ENCODE peak calls at places on chromosomes 2 and 18, in eight cellular contexts. X is OCI-LY7, C is GM23338, O is gastrocnemius medialis, A is K562, E is ovary, H is vagina, D is A549. Z is an unnamed sample. For H3K4me1, the result is how much of the 10 kb centered on the place peaks cover.

GRCh38 chr2:66017763-66018162 is 417.2 kb upstream of the MEIS1 start:
- DNase-seq in X (no peak), C (no peak), O (no peak), A (no peak), E (no peak), H (no peak), D (no peak), Z (no peak)

GRCh38 chr2:226333388-226333787 is 466.2 kb downstream of the IRS1 start:
- DNase-seq in X (no peak), C (no peak), O (no peak), A (no peak), E (no peak), H (no peak), D (no peak), Z (no peak)

GRCh38 chr2:73243884-73244570 is 9.9 kb downstream of the CCT7 start:
- DNase-seq in X (no peak), C (no peak), O (no peak), A (peak), E (no peak), H (no peak), D (no peak), Z (no peak)

GRCh38 chr2:5360081-5360480 is 332.1 kb upstream of the SOX11 start:
- DNase-seq in X (no peak), C (no peak), O (no peak), A (no peak), E (no peak), H (no peak), D (no peak), Z (no peak)

GRCh38 chr2:178194600-178195389 is 483 bp downstream of the OSBPL6 start:
- DNase-seq in X (no peak), C (peak), O (peak), A (peak), E (peak), H (no peak), D (no peak), Z (peak)

GRCh38 chr2:235577404-235578330 is 83.8 kb downstream of the AGAP1 start:
- DNase-seq in X (no peak), C (no peak), O (peak), A (no peak), E (peak), H (no peak), D (no peak), Z (no peak)

GRCh38 chr2:74503506-74504475 is 3.7 kb downstream of the PCGF1 start:
- DNase-seq in X (no peak), C (peak), O (no peak), A (peak), E (peak), H (no peak), D (no peak), Z (no peak)

GRCh38 chr2:194087569-194087968 is 1569.5 kb upstream of the SLC39A10 start:
- DNase-seq in X (no peak), C (no peak), O (no peak), A (no peak), E (no peak), H (no peak), D (no peak), Z (no peak)

GRCh38 chr2:159797468-159798375 is at the start of gene CD302:
- DNase-seq in X (no peak), C (peak), O (peak), A (peak), E (peak), H (no peak), D (peak), Z (peak)

GRCh38 chr2:17961789-17962188 is 83.3 kb downstream of the KCNS3 start:
- DNase-seq in X (no peak), C (no peak), O (no peak), A (no peak), E (no peak), H (no peak), D (no peak), Z (no peak)

GRCh38 chr18:11518788-11519685 is 90.4 kb upstream of the SLC35G4 start:
- DNase-seq in X (peak), C (peak), O (no peak), A (peak), E (no peak), H (no peak), D (peak), Z (peak)

GRCh38 chr2:237473474-237474453 is 13.3 kb upstream of the MLPH start:
- DNase-seq in X (no peak), C (no peak), O (no peak), A (no peak), E (no peak), H (no peak), D (no peak), Z (no peak)

GRCh38 chr2:60891175-60891574 is 9.8 kb downstream of the REL start:
- DNase-seq in X (no peak), C (no peak), O (no peak), A (peak), E (no peak), H (no peak), D (no peak), Z (no peak)

GRCh38 chr2:127173073-127173472 is 47.0 kb downstream of the CYP27C1 start:
- DNase-seq in X (no peak), C (no peak), O (peak), A (no peak), E (no peak), H (no peak), D (no peak), Z (no peak)

GRCh38 chr18:23399067-23399466 is 54.0 kb upstream of the RIOK3 start:
- DNase-seq in X (no peak), C (no peak), O (no peak), A (no peak), E (no peak), H (no peak), D (no peak), Z (no peak)

GRCh38 chr2:238970553-238971081 is 122.7 kb downstream of the TWIST2 start:
- DNase-seq in X (peak), C (peak), O (no peak), A (peak), E (peak), H (no peak), D (peak), Z (peak)

GRCh38 chr2:233935426-233935825 is 18.3 kb downstream of the TRPM8 start:
- DNase-seq in X (no peak), C (no peak), O (no peak), A (no peak), E (no peak), H (no peak), D (no peak), Z (no peak)

GRCh38 chr2:233940376-233941276 is 23.5 kb downstream of the TRPM8 start:
- DNase-seq in X (no peak), C (no peak), O (no peak), A (no peak), E (no peak), H (no peak), D (no peak), Z (no peak)

GRCh38 chr2:233936089-233936488 is 18.9 kb downstream of the TRPM8 start:
- DNase-seq in X (no peak), C (no peak), O (no peak), A (no peak), E (no peak), H (no peak), D (no peak), Z (no peak)

GRCh38 chr2:233942731-233943130 is 25.6 kb downstream of the TRPM8 start:
- DNase-seq in X (no peak), C (no peak), O (no peak), A (no peak), E (no peak), H (no peak), D (no peak), Z (no peak)

GRCh38 chr2:233938676-233939370 is 21.6 kb downstream of the TRPM8 start:
- DNase-seq in X (no peak), C (peak), O (no peak), A (no peak), E (no peak), H (no peak), D (no peak), Z (no peak)
- H3K4me3 ChIP-seq in X (no peak), C (peak), O (peak), A (no peak), E (no peak), H (no peak), D (no peak), Z (no peak)

DNA sequence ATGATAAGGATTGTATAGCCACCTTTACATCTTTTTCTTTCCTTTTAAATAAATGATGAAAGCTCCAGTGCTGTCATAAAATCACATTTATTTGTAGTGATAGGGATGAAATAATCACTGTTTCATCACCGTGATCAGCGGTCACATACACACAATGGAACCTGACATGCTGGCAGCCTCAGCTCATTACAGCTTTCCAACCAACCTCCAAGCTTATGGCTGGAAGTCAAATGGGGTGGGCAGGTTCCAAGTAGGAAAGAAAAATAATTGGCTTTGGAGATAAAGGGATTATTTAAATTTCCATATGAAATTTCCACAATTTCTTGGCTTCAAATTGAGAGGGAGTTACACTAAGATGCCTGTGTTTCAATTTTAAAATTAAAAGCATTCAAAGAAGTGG is 251.3 kb downstream of the PLCL1 start:
- DNase-seq in X (no peak), C (no peak), O (no peak), A (no peak), E (no peak), H (no peak), D (no peak), Z (no peak)
- H3K27ac ChIP-seq in X (no peak), C (no peak), O (peak), A (no peak), E (no peak), H (no peak), D (no peak), Z (no peak)

DNA sequence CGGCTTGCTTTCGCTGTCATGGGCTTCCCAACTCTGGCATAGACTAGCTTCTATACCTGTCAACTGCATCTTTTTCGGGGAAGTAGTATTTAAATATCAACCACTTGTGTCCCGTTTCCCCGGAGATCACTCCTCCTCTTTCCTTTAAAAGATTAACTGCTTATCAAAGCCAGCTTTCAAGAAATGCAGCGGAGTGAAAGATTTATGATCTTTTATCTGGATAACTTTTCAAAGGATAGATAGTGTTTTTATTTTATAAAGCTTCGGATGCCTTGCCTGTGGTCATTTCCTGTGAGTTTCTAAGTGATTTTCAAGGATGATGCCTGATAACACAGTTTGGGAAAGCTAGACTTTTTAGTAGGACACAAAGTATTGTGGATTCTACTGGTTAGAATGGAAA is 2.9 kb upstream of the IGFBP5 start:
- DNase-seq in X (no peak), C (no peak), O (no peak), A (no peak), E (no peak), H (no peak), D (no peak), Z (no peak)
- H3K4me1 ChIP-seq in X (under half), C (under half), O (half or more), A (under half), E (under half), H (under half), D (under half), Z (under half)

DNA sequence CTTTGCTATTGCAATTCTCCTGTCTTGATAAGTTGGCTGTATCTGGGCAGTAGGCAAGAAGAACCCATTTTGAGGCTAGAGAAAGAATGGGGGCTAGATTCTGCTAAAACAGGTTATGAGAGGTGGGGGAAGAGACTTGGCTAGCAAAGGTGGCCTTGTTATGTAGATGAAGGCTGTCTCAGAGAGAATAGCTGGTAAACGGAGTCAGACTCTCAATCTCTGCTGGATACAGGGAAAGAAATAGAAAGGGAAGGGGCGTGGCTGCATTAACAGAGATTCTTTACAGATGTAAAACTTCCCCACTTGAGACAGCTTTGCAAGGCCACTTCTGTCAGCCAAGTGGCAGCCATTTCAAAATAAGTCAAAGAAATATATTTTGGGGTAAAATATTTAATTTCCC is 38.1 kb upstream of the ARHGAP25 start:
- DNase-seq in X (no peak), C (peak), O (no peak), A (no peak), E (no peak), H (no peak), D (no peak), Z (no peak)
- H3K4me3 ChIP-seq in X (no peak), C (no peak), O (no peak), A (no peak), E (no peak), H (no peak), D (no peak), Z (no peak)

GRCh38 chr18:34738173-34738894 is 28.2 kb downstream of the DTNA start:
- DNase-seq in X (no peak), C (no peak), O (peak), A (no peak), E (no peak), H (no peak), D (no peak), Z (no peak)
- H3K27ac ChIP-seq in X (no peak), C (no peak), O (peak), A (no peak), E (no peak), H (no peak), D (no peak), Z (no peak)

GRCh38 chr2:119476301-119477117 is 44.9 kb downstream of the TMEM37 start:
- DNase-seq in X (peak), C (peak), O (no peak), A (peak), E (peak), H (no peak), D (peak), Z (peak)

GRCh38 chr2:119475857-119476244 is 44.2 kb downstream of the TMEM37 start:
- DNase-seq in X (no peak), C (no peak), O (no peak), A (no peak), E (no peak), H (no peak), D (no peak), Z (no peak)

GRCh38 chr2:119480184-119480583 is 44.1 kb downstream of the SCTR start:
- DNase-seq in X (no peak), C (no peak), O (no peak), A (no peak), E (no peak), H (peak), D (no peak), Z (no peak)

GRCh38 chr2:119480718-119481142 is 43.6 kb downstream of the SCTR start:
- DNase-seq in X (no peak), C (no peak), O (no peak), A (peak), E (no peak), H (peak), D (no peak), Z (peak)

GRCh38 chr2:119478188-119479065 is 45.9 kb downstream of the SCTR start:
- DNase-seq in X (no peak), C (no peak), O (no peak), A (no peak), E (no peak), H (peak), D (no peak), Z (no peak)
- H3K4me1 ChIP-seq in X (under half), C (under half), O (under half), A (under half), E (under half), H (under half), D (under half), Z (under half)

Z was measured in pancreas.